ENCODE peak calls at places on chromosome 17, in five cellular contexts. N, H, X, C and T are unnamed samples.

GRCh38 chr17:41733348-41734138 is 900 bp downstream of the HAP1 start:
- DNase-seq in C (no peak), N (no peak), X (no peak), H (no peak), T (no peak)

GRCh38 chr17:81512560-81512983 is at the start of gene ACTG1:
- DNase-seq in X (peak), N (peak), H (peak), C (peak), T (peak)

GRCh38 chr17:67322039-67322787 is 44.2 kb downstream of the PSMD12 start:
- DNase-seq in H (no peak), X (no peak), C (no peak), N (peak), T (peak)

GRCh38 chr17:42180922-42181850 is at the start of gene KCNH4:
- DNase-seq in N (no peak), H (peak), C (peak), X (peak), T (peak)

GRCh38 chr17:5000237-5000639 is 2.5 kb downstream of the KIF1C start:
- DNase-seq in C (peak), H (no peak), N (no peak), X (no peak), T (no peak)

GRCh38 chr17:55806745-55807466 is 56.1 kb downstream of the PCTP start:
- DNase-seq in N (no peak), C (no peak), H (no peak), X (no peak), T (no peak)

GRCh38 chr17:9473716-9474115 is 101.9 kb downstream of the STX8 start:
- DNase-seq in C (no peak), N (peak), H (no peak), X (peak), T (no peak)

GRCh38 chr17:57135026-57135747 is 50.1 kb downstream of the AKAP1 start:
- DNase-seq in X (no peak), N (no peak), C (no peak), H (no peak), T (no peak)

GRCh38 chr17:19342611-19343255 is 19.8 kb downstream of the B9D1 start:
- DNase-seq in N (no peak), C (no peak), H (no peak), X (no peak), T (no peak)

GRCh38 chr17:33016920-33017319 is 25.3 kb downstream of the SPACA3 start:
- DNase-seq in H (no peak), C (no peak), X (no peak), N (no peak), T (no peak)

DNA sequence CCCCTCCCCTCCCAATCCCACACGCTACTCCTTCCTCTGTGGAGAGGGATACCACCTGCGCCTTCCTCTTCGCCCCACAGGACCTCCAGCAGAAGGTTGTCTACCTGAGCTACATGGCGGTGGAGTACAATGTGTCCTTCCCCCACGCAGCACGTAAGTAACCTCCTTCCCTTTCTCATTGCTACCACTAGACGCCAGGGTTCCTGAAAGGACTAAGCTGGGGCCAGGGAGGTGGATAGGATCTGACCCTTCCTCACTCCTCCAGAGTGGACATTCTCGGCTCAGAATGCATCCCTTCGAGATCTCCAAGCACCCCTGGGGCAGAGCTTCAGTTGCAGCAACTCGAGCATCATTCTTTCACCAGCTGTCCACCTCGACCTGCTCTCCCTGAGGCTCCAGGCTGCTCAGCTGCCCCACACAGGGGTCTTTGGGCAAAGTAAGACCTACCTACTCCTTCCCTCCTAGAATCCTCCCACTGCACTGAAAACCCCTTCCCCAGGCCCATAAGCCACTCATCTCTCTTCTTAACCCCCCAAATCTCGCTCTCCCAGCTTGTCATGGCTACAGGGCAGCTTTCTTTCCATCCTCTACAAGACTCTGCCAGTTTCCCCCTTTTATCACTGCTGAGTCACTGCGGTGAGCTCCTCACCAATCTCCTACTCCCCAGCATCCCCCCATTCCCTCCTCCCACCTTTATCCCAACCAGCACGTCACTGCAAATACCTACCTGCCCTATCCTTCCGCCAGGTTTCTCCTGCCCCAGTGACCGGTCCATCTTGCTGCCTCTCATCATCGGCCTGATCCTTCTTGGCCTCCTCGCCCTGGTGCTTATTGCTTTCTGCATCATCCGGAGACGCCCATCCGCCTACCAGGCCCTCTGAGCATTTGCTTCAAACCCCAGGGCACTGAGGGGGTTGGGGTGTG is 1.5 kb downstream of the CD68 start:
- DNase-seq in X (no peak), C (no peak), N (no peak), H (no peak), T (no peak)
- H3K4me3 ChIP-seq in X (peak), C (peak), N (no peak), H (no peak), T (no peak)

GRCh38 chr17:76428511-76428910 is 24.4 kb downstream of the UBE2O start:
- DNase-seq in C (no peak), N (no peak), X (no peak), H (no peak), T (no peak)
- H3K4me3 ChIP-seq in C (no peak), N (no peak), X (no peak), H (no peak), T (no peak)

GRCh38 chr17:34581446-34582184 is 2.2 kb downstream of the TMEM132E start:
- DNase-seq in C (no peak), H (no peak), N (no peak), X (no peak), T (no peak)

GRCh38 chr17:34580685-34581445 is 1.5 kb downstream of the TMEM132E start:
- DNase-seq in N (no peak), H (no peak), C (no peak), X (no peak), T (no peak)

GRCh38 chr17:34579979-34580684 is 750 bp downstream of the TMEM132E start:
- DNase-seq in N (no peak), X (peak), C (peak), H (peak), T (no peak)

GRCh38 chr17:34582901-34583245 is 3.5 kb downstream of the TMEM132E start:
- DNase-seq in H (no peak), X (no peak), N (no peak), C (no peak), T (no peak)

DNA sequence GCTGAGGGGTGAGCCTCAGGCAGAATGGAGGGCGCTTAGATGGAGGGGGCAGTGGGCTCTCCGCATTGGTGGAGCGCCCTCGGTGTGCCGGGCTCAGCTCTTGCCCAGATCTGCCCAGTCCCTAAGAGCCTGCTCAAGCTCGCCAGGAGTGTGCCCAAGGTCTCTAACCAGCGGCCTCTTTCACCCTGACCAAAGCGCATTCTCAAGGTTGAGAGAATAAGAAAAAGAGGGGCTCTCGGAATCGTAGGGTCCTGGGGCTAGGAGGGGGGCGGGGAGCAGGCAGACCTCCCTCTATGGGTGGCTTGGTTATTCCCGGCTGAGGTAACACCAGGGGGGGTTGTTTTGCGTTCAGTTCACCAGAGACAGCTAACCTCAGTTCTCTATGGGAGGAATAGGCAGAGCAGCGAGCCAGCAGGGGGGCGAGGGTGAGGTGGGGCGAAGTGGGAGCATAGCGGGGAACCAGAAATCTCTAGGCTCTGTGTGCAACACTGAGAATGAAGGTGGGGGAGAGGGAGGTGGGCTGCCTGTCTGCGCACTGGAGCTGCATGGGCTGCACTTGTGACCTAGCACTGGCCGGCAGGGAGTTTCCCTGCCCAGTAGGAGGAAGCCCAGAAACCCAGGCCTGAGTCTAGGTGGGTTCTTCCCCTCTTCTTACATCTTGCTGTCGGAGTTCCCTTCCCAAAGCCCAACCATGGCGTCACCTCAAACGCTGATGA is 3.0 kb downstream of the TMEM132E start:
- DNase-seq in C (no peak), H (no peak), N (no peak), X (no peak), T (no peak)
- H3K4me3 ChIP-seq in C (no peak), H (no peak), N (no peak), X (no peak), T (no peak)

GRCh38 chr17:47099987-47100711 is 88.9 kb downstream of the CDC27 start:
- DNase-seq in N (peak), X (peak), C (peak), H (peak), T (peak)

GRCh38 chr17:47095268-47095667 is 93.8 kb downstream of the CDC27 start:
- DNase-seq in N (no peak), H (no peak), C (no peak), X (no peak), T (no peak)

GRCh38 chr17:47102914-47103313 is 86.2 kb downstream of the CDC27 start:
- DNase-seq in C (no peak), X (no peak), H (no peak), N (no peak), T (no peak)

GRCh38 chr17:47096343-47096742 is 92.8 kb downstream of the CDC27 start:
- DNase-seq in H (no peak), N (no peak), C (no peak), X (no peak), T (no peak)

GRCh38 chr17:47099451-47099986 is 89.6 kb downstream of the CDC27 start:
- DNase-seq in C (no peak), H (no peak), N (no peak), X (no peak), T (peak)
- H3K4me3 ChIP-seq in C (peak), H (peak), N (peak), X (peak), T (peak)

GRCh38 chr17:48457080-48457836 is 27.2 kb upstream of the SKAP1 start:
- DNase-seq in X (peak), H (peak), C (peak), N (peak), T (peak)
- H3K4me3 ChIP-seq in X (peak), H (peak), C (no peak), N (no peak), T (no peak)

DNA sequence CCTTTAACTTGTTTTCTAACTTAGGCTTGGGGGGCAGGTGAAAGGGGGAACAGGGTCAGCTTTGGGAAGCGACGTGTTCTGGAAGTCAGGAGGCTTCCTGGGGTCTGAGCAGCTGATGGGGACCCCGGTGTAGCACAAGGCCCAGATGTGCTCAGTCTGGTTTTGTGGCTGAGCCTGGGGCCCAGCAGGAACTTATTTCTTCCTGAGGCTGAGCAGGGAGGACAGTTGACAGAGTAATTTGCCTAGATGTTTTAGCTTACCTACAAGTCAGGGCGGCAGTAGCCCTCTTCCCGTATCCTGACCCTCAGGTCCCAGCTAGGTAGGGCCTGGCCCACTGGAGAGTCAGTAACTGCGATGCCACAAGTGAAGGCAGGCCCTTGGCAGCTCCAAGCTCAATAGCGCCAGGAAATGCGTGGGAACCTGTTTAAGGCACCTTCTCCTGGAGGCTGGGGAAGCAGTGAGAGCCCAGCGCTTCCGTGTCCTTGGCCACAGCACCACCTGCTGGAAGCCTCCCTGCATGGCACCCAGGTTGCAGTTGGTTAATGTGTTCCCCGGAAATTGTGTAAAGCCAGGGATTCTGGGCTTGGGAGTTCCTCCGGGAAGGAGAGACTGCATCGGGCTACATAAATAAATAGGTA is 5.2 kb downstream of the CCR7 start:
- DNase-seq in H (peak), C (peak), N (peak), X (peak), T (peak)
- H3K4me3 ChIP-seq in H (no peak), C (no peak), N (peak), X (no peak), T (peak)

DNA sequence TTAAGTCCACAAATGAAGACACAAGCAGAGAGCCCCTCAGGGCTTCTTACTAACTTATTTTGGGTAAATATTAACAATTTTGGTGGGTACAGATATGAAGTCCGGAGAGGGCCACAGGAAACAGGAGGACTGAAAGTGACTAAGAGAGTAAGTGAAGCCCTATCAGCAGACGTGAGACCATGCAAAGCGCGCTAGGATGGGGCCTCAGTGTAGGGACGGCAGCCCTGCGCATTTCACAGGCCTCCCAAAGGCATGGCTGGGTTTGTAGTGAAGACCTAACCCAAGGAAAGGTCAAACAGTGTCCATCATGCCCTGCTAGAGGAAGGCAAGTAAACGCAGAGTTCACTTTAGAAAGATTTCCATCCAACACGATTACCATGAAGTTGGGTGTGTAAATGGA is 60.0 kb upstream of the SREBF1 start:
- DNase-seq in H (no peak), X (no peak), C (no peak), N (no peak), T (no peak)
- H3K4me3 ChIP-seq in H (no peak), X (no peak), C (no peak), N (no peak), T (no peak)